ENCODE peak calls at places on chromosome 10, in five cellular contexts. One of them, this sample, is unnamed.

GRCh38 chr10:48599830-48600134 is 5.1 kb downstream of the ARHGAP22 start:
- DNase-seq in spleen: no peak
- DNase-seq in HepG2: no peak
- DNase-seq in esophagus muscularis mucosa: no peak
- DNase-seq in prostate gland: no peak
- DNase-seq in this sample: no peak

GRCh38 chr10:119502618-119503155 is 39.8 kb downstream of the RGS10 start:
- DNase-seq in HepG2: no peak
- DNase-seq in spleen: peak; percentile 78
- DNase-seq in prostate gland: no peak
- DNase-seq in esophagus muscularis mucosa: no peak
- DNase-seq in this sample: no peak

GRCh38 chr10:116688241-116688711 is 54.1 kb downstream of the HSPA12A start:
- DNase-seq in spleen: no peak
- DNase-seq in esophagus muscularis mucosa: no peak
- DNase-seq in prostate gland: no peak
- DNase-seq in HepG2: no peak
- DNase-seq in this sample: peak; percentile 72

GRCh38 chr10:35150335-35150734 is 23.7 kb downstream of the CREM start:
- DNase-seq in prostate gland: no peak
- DNase-seq in esophagus muscularis mucosa: no peak
- DNase-seq in spleen: no peak
- DNase-seq in HepG2: no peak
- DNase-seq in this sample: no peak

GRCh38 chr10:74047304-74047703 is 49.4 kb downstream of the VCL start:
- DNase-seq in esophagus muscularis mucosa: no peak
- DNase-seq in HepG2: no peak
- DNase-seq in prostate gland: no peak
- DNase-seq in spleen: no peak
- DNase-seq in this sample: no peak

GRCh38 chr10:91726355-91726754 is 71.9 kb upstream of the TNKS2 start:
- DNase-seq in prostate gland: no peak
- DNase-seq in esophagus muscularis mucosa: no peak
- DNase-seq in spleen: no peak
- DNase-seq in HepG2: no peak
- DNase-seq in this sample: no peak

GRCh38 chr10:6114758-6115410 is 26.1 kb downstream of the RBM17 start:
- DNase-seq in spleen: no peak
- DNase-seq in HepG2: no peak
- DNase-seq in prostate gland: no peak
- DNase-seq in esophagus muscularis mucosa: no peak
- DNase-seq in this sample: no peak

GRCh38 chr10:97179731-97180366 is 5.9 kb downstream of the SLIT1 start:
- DNase-seq in esophagus muscularis mucosa: no peak
- DNase-seq in prostate gland: no peak
- DNase-seq in HepG2: peak; percentile 19
- DNase-seq in spleen: peak; percentile 61
- DNase-seq in this sample: no peak

GRCh38 chr10:47023237-47024045 is 112.2 kb downstream of the PTPN20 start:
- DNase-seq in HepG2: no peak
- DNase-seq in spleen: peak; percentile 58
- DNase-seq in prostate gland: no peak
- DNase-seq in esophagus muscularis mucosa: no peak
- DNase-seq in this sample: peak; percentile 66

GRCh38 chr10:112750427-112751167 is 199.4 kb upstream of the TCF7L2 start:
- DNase-seq in spleen: no peak
- DNase-seq in prostate gland: no peak
- DNase-seq in HepG2: peak; percentile 82
- DNase-seq in esophagus muscularis mucosa: no peak
- DNase-seq in this sample: no peak

GRCh38 chr10:103584216-103585010 is 90.9 kb downstream of the NEURL1 start:
- DNase-seq in spleen: peak; percentile 89
- DNase-seq in HepG2: no peak
- DNase-seq in esophagus muscularis mucosa: no peak
- DNase-seq in prostate gland: no peak
- DNase-seq in this sample: no peak

GRCh38 chr10:12412671-12413368 is 63.5 kb downstream of the CAMK1D start:
- DNase-seq in prostate gland: no peak
- DNase-seq in esophagus muscularis mucosa: no peak
- DNase-seq in spleen: peak; percentile 53
- DNase-seq in HepG2: no peak
- DNase-seq in this sample: no peak

GRCh38 chr10:26802527-26802926 is 58.2 kb downstream of the ABI1 start:
- DNase-seq in HepG2: no peak
- DNase-seq in spleen: no peak
- DNase-seq in esophagus muscularis mucosa: no peak
- DNase-seq in prostate gland: no peak
- DNase-seq in this sample: no peak

GRCh38 chr10:80168679-80169380 is 36.3 kb downstream of the PLAC9 start:
- DNase-seq in prostate gland: no peak
- DNase-seq in spleen: peak; percentile 78
- DNase-seq in HepG2: no peak
- DNase-seq in esophagus muscularis mucosa: no peak
- DNase-seq in this sample: peak; percentile 69
- TF ChIP-seq CTCF in prostate gland: no peak
- TF ChIP-seq CTCF in spleen: peak; percentile 23
- TF ChIP-seq CTCF in HepG2: peak; percentile 60
- TF ChIP-seq CTCF in esophagus muscularis mucosa: no peak
- TF ChIP-seq CTCF in this sample: no peak

DNA sequence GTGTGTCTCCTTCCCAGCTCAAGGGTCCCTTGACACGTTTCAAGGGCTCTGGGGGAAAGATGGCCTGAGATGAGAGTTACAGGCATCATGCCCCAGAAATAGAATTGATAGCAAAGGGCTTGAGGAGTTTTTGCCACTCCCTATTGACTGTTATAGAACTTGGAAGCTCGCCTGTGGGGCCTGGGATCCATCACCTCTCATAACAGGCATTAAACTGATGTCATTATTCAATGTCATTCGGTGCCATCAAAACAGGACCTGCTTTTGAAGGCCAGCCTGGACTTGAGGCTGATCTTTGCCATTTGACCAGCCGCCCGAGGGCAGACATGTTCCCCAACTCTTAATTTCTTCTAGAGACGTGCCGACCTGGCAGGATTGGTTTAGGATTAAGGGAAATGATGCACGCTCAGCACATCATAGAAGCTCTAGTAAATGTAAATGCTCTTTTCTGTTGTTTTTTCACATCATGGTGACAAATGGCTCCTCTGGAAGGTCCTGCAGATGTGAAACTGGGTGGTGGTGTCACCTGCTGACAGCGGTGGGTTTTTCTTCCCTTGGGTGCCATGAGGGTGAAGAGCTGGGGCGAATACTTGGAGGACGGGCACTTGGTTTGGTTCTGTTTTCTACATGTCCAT is 16.7 kb upstream of the KLF6 start:
- DNase-seq in esophagus muscularis mucosa: no peak
- DNase-seq in HepG2: no peak
- DNase-seq in prostate gland: no peak
- DNase-seq in spleen: no peak
- DNase-seq in this sample: no peak
- H3K4me1 ChIP-seq in esophagus muscularis mucosa: peaks cover 21% of the 10 kb centered on the region
- H3K4me1 ChIP-seq in HepG2: peaks cover 41% of the 10 kb centered on the region
- H3K4me1 ChIP-seq in prostate gland: no peaks in the 10 kb centered on the region
- H3K4me1 ChIP-seq in spleen: peaks cover 57% of the 10 kb centered on the region
- H3K4me1 ChIP-seq in this sample: peaks cover 19% of the 10 kb centered on the region

GRCh38 chr10:68955414-68955785 is 570 bp upstream of the DDX21 start:
- DNase-seq in HepG2: no peak
- DNase-seq in esophagus muscularis mucosa: no peak
- DNase-seq in spleen: no peak
- DNase-seq in prostate gland: no peak
- DNase-seq in this sample: no peak

GRCh38 chr10:68957654-68958053 is 1.7 kb downstream of the DDX21 start:
- DNase-seq in HepG2: no peak
- DNase-seq in esophagus muscularis mucosa: no peak
- DNase-seq in prostate gland: no peak
- DNase-seq in spleen: no peak
- DNase-seq in this sample: no peak

GRCh38 chr10:68954904-68955303 is 1.1 kb upstream of the DDX21 start:
- DNase-seq in HepG2: no peak
- DNase-seq in prostate gland: no peak
- DNase-seq in esophagus muscularis mucosa: no peak
- DNase-seq in spleen: no peak
- DNase-seq in this sample: no peak

GRCh38 chr10:68957284-68957615 is 1.3 kb downstream of the DDX21 start:
- DNase-seq in esophagus muscularis mucosa: no peak
- DNase-seq in HepG2: peak; percentile 5
- DNase-seq in spleen: no peak
- DNase-seq in prostate gland: no peak
- DNase-seq in this sample: no peak

DNA sequence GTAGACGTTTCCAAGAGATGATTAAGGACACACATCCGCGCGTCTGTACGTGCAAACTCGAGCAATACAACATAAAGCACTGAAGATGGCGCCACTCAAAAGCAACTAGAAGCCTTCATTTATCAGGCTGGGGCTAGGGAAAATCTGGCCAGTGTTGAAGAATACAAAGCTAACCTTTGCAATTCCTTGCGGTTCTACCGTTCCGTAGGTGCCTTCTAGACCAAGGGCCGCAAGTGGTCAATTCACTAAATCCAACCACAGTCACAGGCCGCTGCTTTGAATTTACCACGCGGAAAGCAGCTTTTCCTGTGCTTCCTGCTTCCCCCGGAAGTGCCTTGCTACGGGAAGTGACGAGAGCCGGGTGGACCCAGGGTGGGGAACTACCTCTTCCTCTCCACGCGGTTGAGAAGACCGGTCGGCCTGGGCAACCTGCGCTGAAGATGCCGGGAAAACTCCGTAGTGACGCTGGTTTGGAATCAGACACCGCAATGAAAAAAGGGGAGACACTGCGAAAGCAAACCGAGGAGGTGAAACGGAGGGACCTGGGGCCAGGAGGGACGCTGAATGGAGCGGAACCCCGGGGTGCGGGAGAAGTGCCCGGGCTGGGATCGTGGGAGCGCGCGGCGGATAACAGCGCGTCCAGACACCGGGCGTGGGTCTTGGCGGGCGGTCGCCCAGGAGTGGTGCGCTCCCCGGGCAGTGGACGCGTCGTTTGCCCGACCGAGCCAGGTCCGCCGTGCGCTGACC is at the start of gene DDX21:
- DNase-seq in prostate gland: peak; percentile 90
- DNase-seq in HepG2: peak; percentile 92
- DNase-seq in esophagus muscularis mucosa: peak; percentile 97
- DNase-seq in spleen: peak; percentile 98
- DNase-seq in this sample: peak; percentile 95
- TF ChIP-seq POLR2AphosphoS5 in prostate gland: peak; percentile 93
- TF ChIP-seq POLR2AphosphoS5 in HepG2: peak; percentile 95
- TF ChIP-seq POLR2AphosphoS5 in esophagus muscularis mucosa: peak; percentile 90
- TF ChIP-seq POLR2AphosphoS5 in spleen: peak; percentile 93
- TF ChIP-seq POLR2AphosphoS5 in this sample: peak; percentile 81

GRCh38 chr10:3287566-3288445 is 115.2 kb upstream of the PITRM1 start:
- DNase-seq in prostate gland: no peak
- DNase-seq in spleen: no peak
- DNase-seq in HepG2: no peak
- DNase-seq in esophagus muscularis mucosa: no peak
- DNase-seq in this sample: no peak
- TF ChIP-seq CTCF in prostate gland: no peak
- TF ChIP-seq CTCF in spleen: no peak
- TF ChIP-seq CTCF in HepG2: no peak
- TF ChIP-seq CTCF in esophagus muscularis mucosa: no peak
- TF ChIP-seq CTCF in this sample: no peak

DNA sequence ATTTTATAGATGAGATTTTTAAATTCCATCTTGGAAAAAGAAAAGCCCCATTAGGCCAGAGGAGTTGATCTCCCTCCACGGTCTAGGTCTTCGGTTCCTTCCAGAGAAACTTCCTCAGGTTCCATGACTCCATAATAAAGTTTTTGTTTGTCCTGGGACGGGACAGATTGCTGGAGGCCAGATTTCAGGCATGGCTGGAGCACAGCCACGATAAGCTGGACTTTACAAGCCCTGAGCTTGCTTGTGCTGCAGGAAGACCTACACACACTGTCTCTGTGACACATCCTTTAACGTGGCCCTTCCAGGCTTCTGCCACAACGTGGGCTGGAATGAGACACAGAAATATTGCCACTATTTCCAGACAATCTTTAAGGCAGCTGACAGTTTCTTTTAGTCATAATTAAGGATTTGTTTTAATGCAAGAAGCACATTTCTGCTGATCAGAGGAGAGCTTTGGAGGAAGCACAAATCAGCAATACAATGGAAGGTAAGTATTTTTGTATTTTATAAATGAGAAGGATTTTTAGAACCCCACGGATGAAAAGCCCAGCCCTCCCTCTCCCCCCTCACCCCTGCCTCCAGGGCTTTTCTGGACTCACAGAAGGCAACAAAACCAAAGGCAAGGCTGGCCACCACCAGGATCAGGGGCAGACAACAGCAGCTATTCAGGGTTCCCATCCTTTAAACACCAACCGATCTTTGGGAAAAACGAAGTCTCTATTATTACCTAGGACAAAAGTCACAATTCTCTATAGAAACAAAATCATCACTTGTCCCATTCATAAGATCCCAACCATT is 6.5 kb downstream of the CTBP2 start:
- DNase-seq in spleen: no peak
- DNase-seq in prostate gland: peak; percentile 65
- DNase-seq in HepG2: no peak
- DNase-seq in esophagus muscularis mucosa: no peak
- DNase-seq in this sample: no peak
- H3K4me1 ChIP-seq in spleen: peaks cover 98% of the 10 kb centered on the region
- H3K4me1 ChIP-seq in prostate gland: peaks cover 38% of the 10 kb centered on the region
- H3K4me1 ChIP-seq in HepG2: peaks cover 6% of the 10 kb centered on the region
- H3K4me1 ChIP-seq in esophagus muscularis mucosa: peaks cover 95% of the 10 kb centered on the region
- H3K4me1 ChIP-seq in this sample: peaks cover 87% of the 10 kb centered on the region

DNA sequence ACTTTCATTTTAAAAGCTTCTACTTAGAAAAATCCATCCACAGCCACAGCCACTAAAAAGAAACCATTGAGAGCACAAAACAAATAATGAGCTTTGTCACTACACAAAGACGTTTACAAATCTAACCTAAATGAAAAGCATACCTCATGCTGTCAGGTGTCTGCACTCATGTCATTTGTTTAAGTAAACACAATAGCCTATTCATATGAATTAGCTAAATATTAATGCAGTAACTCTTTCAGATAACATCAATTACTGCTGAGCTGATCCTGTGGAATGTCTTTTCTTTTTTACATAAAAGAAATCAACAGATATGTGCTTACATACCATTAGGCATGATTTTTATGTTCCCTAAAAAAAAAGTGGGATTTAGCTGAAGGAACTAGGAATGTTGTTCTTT is 44.8 kb downstream of the FGFR2 start:
- DNase-seq in prostate gland: no peak
- DNase-seq in esophagus muscularis mucosa: no peak
- DNase-seq in HepG2: peak; percentile 28
- DNase-seq in spleen: no peak
- DNase-seq in this sample: no peak
- TF ChIP-seq POLR2AphosphoS5 in prostate gland: no peak
- TF ChIP-seq POLR2AphosphoS5 in esophagus muscularis mucosa: no peak
- TF ChIP-seq POLR2AphosphoS5 in HepG2: no peak
- TF ChIP-seq POLR2AphosphoS5 in spleen: no peak
- TF ChIP-seq POLR2AphosphoS5 in this sample: no peak

GRCh38 chr10:64547168-64547567 is 1026.0 kb downstream of the REEP3 start:
- DNase-seq in spleen: no peak
- DNase-seq in prostate gland: no peak
- DNase-seq in esophagus muscularis mucosa: no peak
- DNase-seq in HepG2: no peak
- DNase-seq in this sample: no peak
- TF ChIP-seq CTCF in spleen: no peak
- TF ChIP-seq CTCF in prostate gland: no peak
- TF ChIP-seq CTCF in esophagus muscularis mucosa: no peak
- TF ChIP-seq CTCF in HepG2: no peak
- TF ChIP-seq CTCF in this sample: no peak